ENCODE peak calls at places on chromosomes 3 and 15, in four cellular contexts. K, M, Q and B are unnamed samples.

GRCh38 chr3:168398371-168399030 is 302.8 kb upstream of the GOLIM4 start:
- DNase-seq in K (no peak), Q (no peak), M (no peak), B (no peak)

GRCh38 chr3:129482721-129483120 is 42.7 kb downstream of the IFT122 start:
- DNase-seq in M (peak), K (no peak), Q (no peak), B (no peak)

GRCh38 chr3:135240426-135240825 is 445.4 kb downstream of the EPHB1 start:
- DNase-seq in K (no peak), M (peak), Q (no peak), B (no peak)

GRCh38 chr3:56119575-56120349 is 348.5 kb downstream of the ERC2 start:
- DNase-seq in Q (no peak), M (no peak), K (peak), B (no peak)

GRCh38 chr3:63912768-63913588 is 795 bp upstream of the SCAANT1 start:
- DNase-seq in K (peak), Q (no peak), M (peak), B (peak)

GRCh38 chr15:39976291-39977274 is 42.7 kb downstream of the EIF2AK4 start:
- DNase-seq in Q (no peak), K (peak), M (no peak), B (peak)

GRCh38 chr3:11362600-11362999 is 90.4 kb downstream of the ATG7 start:
- DNase-seq in K (no peak), M (no peak), Q (no peak), B (no peak)

GRCh38 chr3:149894211-149894610 is 76.5 kb downstream of the PFN2 start:
- DNase-seq in M (no peak), K (no peak), Q (no peak), B (no peak)

GRCh38 chr3:62051506-62051905 is 321.8 kb downstream of the FEZF2 start:
- DNase-seq in Q (no peak), M (peak), K (no peak), B (peak)

GRCh38 chr3:129576514-129577345 is 29.7 kb downstream of the PLXND1 start:
- DNase-seq in Q (peak), K (no peak), M (no peak), B (peak)

GRCh38 chr3:25831578-25831977 is 41.7 kb downstream of the OXSM start:
- DNase-seq in Q (no peak), K (no peak), M (no peak), B (no peak)

GRCh38 chr3:66819993-66820501 is 178.1 kb upstream of the KBTBD8 start:
- DNase-seq in M (no peak), K (no peak), Q (no peak), B (no peak)

GRCh38 chr15:69701198-69701597 is 248.6 kb downstream of the RPLP1 start:
- DNase-seq in Q (no peak), K (no peak), M (no peak), B (no peak)

GRCh38 chr3:70526966-70527515 is 214.6 kb upstream of the MDFIC2 start:
- DNase-seq in K (no peak), Q (no peak), M (no peak), B (no peak)

GRCh38 chr3:124565013-124565412 is 165.2 kb upstream of the UMPS start:
- DNase-seq in Q (no peak), K (peak), M (peak), B (peak)

GRCh38 chr15:77604973-77605372 is 27.7 kb downstream of the LINGO1 start:
- DNase-seq in K (no peak), M (no peak), Q (no peak), B (no peak)

GRCh38 chr15:101808201-101808600 is 3.8 kb upstream of the OR4F15 start:
- DNase-seq in M (no peak), K (no peak), Q (no peak), B (no peak)

GRCh38 chr3:157127831-157128767 is 31.8 kb downstream of the CCNL1 start:
- DNase-seq in M (peak), K (no peak), Q (no peak), B (peak)

GRCh38 chr3:14946749-14947104 is 656 bp upstream of the NR2C2 start:
- DNase-seq in Q (no peak), K (no peak), M (no peak), B (no peak)

DNA sequence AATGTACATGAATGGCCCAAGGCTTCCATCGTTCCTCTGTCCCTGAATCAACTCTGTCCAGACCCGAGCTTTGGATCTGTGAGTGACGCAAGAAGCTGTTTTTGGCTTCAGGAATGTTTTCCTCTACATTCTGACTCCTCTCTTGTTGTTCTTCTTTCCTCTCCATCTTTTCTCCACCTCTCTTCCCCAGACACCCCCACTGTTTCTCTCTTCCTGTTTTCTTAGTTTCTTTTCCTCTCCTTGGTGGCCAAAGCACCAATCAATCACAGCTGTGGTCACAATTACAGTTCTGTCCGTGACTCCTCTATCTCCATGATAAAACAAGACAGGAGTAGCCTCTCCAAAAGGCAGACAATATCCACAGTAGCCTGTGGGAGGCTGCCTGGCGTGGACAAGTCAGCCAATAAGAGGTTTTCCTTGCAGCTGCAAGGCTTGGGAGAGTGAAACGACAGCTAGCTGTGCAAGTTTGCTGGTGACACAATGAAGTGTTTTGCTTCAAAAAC is 4.9 kb upstream of the TMEM212 start:
- DNase-seq in M (no peak), K (peak), Q (no peak), B (no peak)
- TF ChIP-seq CTCF in M (no peak), K (peak), Q (no peak), B (no peak)

DNA sequence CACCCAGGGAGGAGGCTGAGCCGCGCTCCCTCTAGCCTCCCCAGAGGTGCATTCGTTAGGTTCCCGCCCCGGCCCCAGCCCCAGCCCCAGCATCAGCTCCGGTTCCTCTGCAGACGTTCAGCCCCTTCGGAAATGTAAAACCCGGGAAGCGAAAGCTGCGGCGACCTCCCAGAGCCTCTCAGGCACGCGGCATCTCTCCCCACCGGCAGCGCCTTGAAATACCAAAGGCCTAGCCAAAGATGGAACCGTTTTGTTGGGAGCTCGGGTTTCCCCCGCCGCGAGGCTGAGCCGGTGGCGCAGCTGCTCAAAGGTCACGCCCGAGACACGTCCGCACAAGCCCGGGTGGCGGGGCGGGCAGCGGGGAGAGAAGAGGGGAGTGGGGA is 77.8 kb upstream of the HES1 start:
- DNase-seq in M (peak), Q (no peak), K (peak), B (peak)
- TF ChIP-seq POLR2A in M (no peak), Q (no peak), K (no peak), B (no peak)

DNA sequence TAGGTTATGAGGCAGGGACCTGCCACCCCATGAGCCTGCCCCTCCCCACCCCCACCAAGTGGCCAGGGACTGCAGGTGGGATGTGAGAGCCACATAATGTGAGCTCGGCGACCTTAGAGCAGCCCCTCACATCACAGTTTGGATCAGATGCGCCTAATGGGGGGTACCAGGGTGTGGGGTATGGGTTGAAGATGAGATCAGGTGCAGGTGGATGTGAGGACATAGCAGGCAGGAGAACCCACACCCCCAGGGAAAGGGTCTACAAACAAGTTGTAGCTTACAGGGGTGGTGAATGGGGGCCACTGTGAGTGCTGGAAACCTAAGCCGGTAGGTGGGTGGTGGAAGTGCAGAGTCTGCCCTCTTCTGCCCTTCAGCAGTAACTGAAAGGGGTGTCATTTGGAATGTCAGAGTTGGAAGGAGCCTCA is 94.0 kb downstream of the CORO2B start:
- DNase-seq in M (no peak), Q (no peak), K (no peak), B (no peak)
- TF ChIP-seq CTCF in M (peak), Q (no peak), K (no peak), B (no peak)

GRCh38 chr3:9951962-9952805 is at the start of gene PRRT3:
- DNase-seq in M (peak), K (no peak), Q (no peak), B (no peak)
- TF ChIP-seq POLR2A in M (no peak), K (no peak), Q (no peak), B (no peak)

GRCh38 chr3:121995190-121996137 is 26.6 kb downstream of the ILDR1 start:
- DNase-seq in K (peak), M (peak), Q (peak), B (peak)

GRCh38 chr3:121985841-121986240 is 36.2 kb downstream of the ILDR1 start:
- DNase-seq in Q (no peak), K (no peak), M (no peak), B (no peak)

GRCh38 chr3:121988146-121988545 is 33.9 kb downstream of the ILDR1 start:
- DNase-seq in M (no peak), Q (no peak), K (no peak), B (no peak)

GRCh38 chr3:121992601-121993560 is 29.2 kb downstream of the ILDR1 start:
- DNase-seq in Q (no peak), M (no peak), K (no peak), B (peak)

GRCh38 chr3:121989943-121990342 is 32.1 kb downstream of the ILDR1 start:
- DNase-seq in Q (no peak), K (no peak), M (no peak), B (no peak)
- TF ChIP-seq CTCF in Q (no peak), K (no peak), M (no peak), B (no peak)